ENCODE peak calls at places on chromosomes 6 and 20, in nine cellular contexts. Y is adrenal gland, V is fibroblast of the aortic adventitia, X is Karpas-422, L is WERI-Rb-1, W is SJCRH30, R is brain microvascular endothelial cell, M is H1, G is spleen. F is an unnamed sample.

GRCh38 chr20:23039885-23040508 is 4.9 kb downstream of the SSTR4 start:
- DNase-seq in Y (no peak), V (no peak), X (no peak), L (no peak), W (no peak), R (no peak), M (no peak), G (no peak), F (no peak)

GRCh38 chr6:31094389-31094881 is 17.9 kb downstream of the C6orf15 start:
- DNase-seq in Y (no peak), V (peak), X (no peak), L (peak), W (no peak), R (no peak), M (no peak), G (peak), F (no peak)

GRCh38 chr20:48694466-48694865 is 133.3 kb downstream of the PREX1 start:
- DNase-seq in Y (no peak), V (no peak), X (no peak), L (no peak), W (no peak), R (no peak), M (no peak), G (peak), F (no peak)

GRCh38 chr20:23687986-23688385 is 852 bp downstream of the CST4 start:
- DNase-seq in Y (no peak), V (no peak), X (no peak), L (no peak), W (no peak), R (no peak), M (no peak), G (no peak), F (no peak)

GRCh38 chr6:159084493-159085091 is 39.8 kb upstream of the TAGAP start:
- DNase-seq in Y (no peak), V (peak), X (no peak), L (no peak), W (no peak), R (no peak), M (no peak), G (no peak), F (no peak)

GRCh38 chr20:17759449-17759848 is 59.7 kb downstream of the BANF2 start:
- DNase-seq in Y (no peak), V (peak), X (no peak), L (no peak), W (no peak), R (no peak), M (no peak), G (no peak), F (no peak)

GRCh38 chr6:25942561-25943147 is 12.2 kb upstream of the SLC17A2 start:
- DNase-seq in Y (no peak), V (peak), X (peak), L (no peak), W (peak), R (peak), M (no peak), G (no peak), F (peak)

GRCh38 chr6:105603779-105604592 is 201.1 kb upstream of the PREP start:
- DNase-seq in Y (peak), V (peak), X (no peak), L (no peak), W (no peak), R (no peak), M (no peak), G (no peak), F (no peak)

GRCh38 chr6:158213925-158214674 is 46.0 kb downstream of the GTF2H5 start:
- DNase-seq in Y (peak), V (peak), X (peak), L (peak), W (peak), R (peak), M (no peak), G (peak), F (peak)

GRCh38 chr6:2970753-2971419 is 481 bp downstream of the SERPINB6 start:
- DNase-seq in Y (peak), V (peak), X (no peak), L (peak), W (peak), R (peak), M (no peak), G (peak), F (peak)

GRCh38 chr20:39021748-39022147 is 59.6 kb downstream of the DHX35 start:
- DNase-seq in Y (no peak), V (no peak), X (no peak), L (no peak), W (no peak), R (no peak), M (no peak), G (no peak), F (peak)

GRCh38 chr20:59724457-59725366 is 120.4 kb downstream of the PHACTR3 start:
- DNase-seq in Y (no peak), V (no peak), X (no peak), L (no peak), W (no peak), R (no peak), M (no peak), G (no peak), F (no peak)

GRCh38 chr20:43977252-43977651 is 62.6 kb downstream of the TOX2 start:
- DNase-seq in Y (no peak), V (no peak), X (peak), L (no peak), W (no peak), R (no peak), M (no peak), G (no peak), F (no peak)

GRCh38 chr20:50380697-50381040 is 129.5 kb upstream of the PTPN1 start:
- DNase-seq in Y (peak), V (peak), X (no peak), L (peak), W (peak), R (peak), M (no peak), G (no peak), F (no peak)

GRCh38 chr6:26056583-26057350 is 30.5 kb upstream of the HFE start:
- DNase-seq in Y (peak), V (no peak), X (peak), L (peak), W (peak), R (no peak), M (no peak), G (no peak), F (peak)

GRCh38 chr6:87115402-87116135 is 20.7 kb upstream of the CGA start:
- DNase-seq in Y (no peak), V (no peak), X (no peak), L (no peak), W (no peak), R (no peak), M (no peak), G (no peak), F (peak)

GRCh38 chr6:29797120-29797519 is 30.5 kb upstream of the HLA-G start:
- DNase-seq in Y (peak), V (peak), X (no peak), L (peak), W (no peak), R (peak), M (no peak), G (no peak), F (no peak)

GRCh38 chr6:142307963-142308748 is 6.3 kb downstream of the ADGRG6 start:
- DNase-seq in Y (no peak), V (no peak), X (no peak), L (no peak), W (no peak), R (no peak), M (no peak), G (no peak), F (no peak)

GRCh38 chr6:114169763-114170162 is 173.1 kb downstream of the HS3ST5 start:
- DNase-seq in Y (no peak), V (no peak), X (no peak), L (no peak), W (no peak), R (no peak), M (no peak), G (no peak), F (no peak)

GRCh38 chr6:157879034-157879872 is 56.2 kb downstream of the SNX9 start:
- DNase-seq in Y (no peak), V (no peak), X (no peak), L (no peak), W (no peak), R (no peak), M (no peak), G (no peak), F (peak)

GRCh38 chr6:31728767-31729514 is at the start of gene DDAH2:
- DNase-seq in Y (no peak), V (no peak), X (no peak), L (no peak), W (no peak), R (no peak), M (no peak), G (peak), F (no peak)

GRCh38 chr6:52620055-52620905 is 43.4 kb upstream of the TRAM2 start:
- DNase-seq in Y (no peak), V (no peak), X (no peak), L (no peak), W (no peak), R (no peak), M (no peak), G (no peak), F (no peak)

GRCh38 chr20:58923117-58923712 is 57.8 kb upstream of the NELFCD start:
- DNase-seq in Y (no peak), V (no peak), X (no peak), L (no peak), W (no peak), R (no peak), M (no peak), G (no peak), F (no peak)

GRCh38 chr6:64062960-64063683 is 427.5 kb downstream of the PHF3 start:
- DNase-seq in Y (no peak), V (no peak), X (no peak), L (no peak), W (no peak), R (no peak), M (no peak), G (no peak), F (no peak)

GRCh38 chr6:17866876-17867444 is 120.5 kb downstream of the KIF13A start:
- DNase-seq in Y (no peak), V (no peak), X (no peak), L (no peak), W (peak), R (no peak), M (no peak), G (no peak), F (no peak)

GRCh38 chr6:33313105-33313708 is 671 bp downstream of the TAPBP start:
- DNase-seq in Y (peak), V (no peak), X (peak), L (no peak), W (peak), R (peak), M (no peak), G (peak), F (peak)

GRCh38 chr6:154229796-154230195 is 126.8 kb downstream of the IPCEF1 start:
- DNase-seq in Y (no peak), V (no peak), X (no peak), L (no peak), W (no peak), R (no peak), M (no peak), G (no peak), F (peak)

GRCh38 chr6:108348655-108349349 is 53.9 kb downstream of the AFG1L start:
- DNase-seq in Y (no peak), V (no peak), X (no peak), L (no peak), W (no peak), R (no peak), M (no peak), G (no peak), F (peak)

GRCh38 chr6:73566954-73567591 is 46.2 kb upstream of the EEF1A1 start:
- DNase-seq in Y (peak), V (peak), X (peak), L (no peak), W (no peak), R (peak), M (no peak), G (no peak), F (no peak)

GRCh38 chr6:12849420-12850200 is 133.0 kb downstream of the PHACTR1 start:
- DNase-seq in Y (no peak), V (no peak), X (no peak), L (no peak), W (no peak), R (peak), M (no peak), G (no peak), F (no peak)

GRCh38 chr6:16783485-16783884 is 22.2 kb upstream of the ATXN1 start:
- DNase-seq in Y (no peak), V (no peak), X (no peak), L (no peak), W (no peak), R (no peak), M (no peak), G (no peak), F (no peak)

GRCh38 chr20:57260065-57260958 is 6.1 kb downstream of the BMP7 start:
- DNase-seq in Y (no peak), V (no peak), X (no peak), L (no peak), W (no peak), R (no peak), M (no peak), G (no peak), F (no peak)

GRCh38 chr6:87198496-87198895 is 43.1 kb downstream of the ZNF292 start:
- DNase-seq in Y (no peak), V (peak), X (no peak), L (no peak), W (no peak), R (no peak), M (no peak), G (no peak), F (no peak)

DNA sequence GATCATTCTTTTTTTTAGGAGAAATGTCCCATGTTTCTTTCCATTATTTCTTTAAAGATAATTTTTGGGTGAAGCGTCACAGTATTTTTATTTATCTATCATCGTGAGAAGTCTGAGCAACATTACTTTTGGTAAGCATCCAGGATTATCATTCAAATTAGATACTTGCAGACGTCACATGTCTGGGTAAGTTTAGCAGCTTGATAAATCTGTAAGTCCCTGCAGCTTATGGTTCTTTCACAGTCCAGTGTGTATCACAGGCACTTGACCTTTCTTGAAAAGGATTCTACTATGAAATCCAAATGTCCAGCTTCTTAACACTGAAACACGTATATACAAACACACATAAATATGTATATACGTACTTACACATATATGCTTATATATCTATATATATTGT is 359.4 kb downstream of the ESR1 start:
- DNase-seq in Y (no peak), V (no peak), X (peak), L (no peak), W (no peak), R (no peak), M (no peak), G (no peak), F (no peak)
- H3K4me3 ChIP-seq in Y (no peak), V (no peak), X (peak), L (no peak), W (no peak), R (no peak), M (no peak), G (no peak), F (no peak)

GRCh38 chr20:15139522-15139921 is 802.1 kb upstream of the FLRT3 start:
- DNase-seq in Y (no peak), V (no peak), X (no peak), L (no peak), W (no peak), R (no peak), M (no peak), G (no peak), F (no peak)
- H3K4me3 ChIP-seq in Y (no peak), V (no peak), X (no peak), L (no peak), W (no peak), R (no peak), M (no peak), G (no peak), F (no peak)

DNA sequence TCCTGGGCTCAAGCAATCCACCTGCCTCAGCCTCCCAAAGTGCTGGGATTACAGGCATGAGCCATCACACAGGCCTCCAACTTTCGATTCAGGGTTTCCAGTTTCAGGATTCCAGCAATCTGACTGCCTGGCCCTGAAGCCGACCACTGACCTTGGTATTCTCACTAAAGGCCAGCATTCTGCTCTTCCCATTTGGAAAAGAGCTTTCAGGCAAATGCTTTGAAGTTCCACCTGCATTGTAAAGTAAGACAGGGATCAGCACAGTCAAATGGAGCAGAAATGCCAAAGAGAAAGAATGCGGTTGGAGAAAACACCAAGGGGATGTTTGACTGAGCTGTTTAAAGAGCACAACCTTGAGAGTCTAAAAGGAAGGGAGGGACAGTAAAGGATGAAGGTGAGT is 117.0 kb upstream of the CEP85L start:
- DNase-seq in Y (no peak), V (no peak), X (no peak), L (no peak), W (no peak), R (no peak), M (no peak), G (no peak), F (no peak)
- H3K4me3 ChIP-seq in Y (no peak), V (no peak), X (no peak), L (no peak), W (no peak), R (no peak), M (no peak), G (no peak), F (no peak)

GRCh38 chr20:45339084-45339483 is 9.1 kb downstream of the SDC4 start:
- DNase-seq in Y (no peak), V (no peak), X (no peak), L (no peak), W (no peak), R (no peak), M (no peak), G (no peak), F (no peak)

GRCh38 chr20:45339799-45340198 is 8.4 kb downstream of the SDC4 start:
- DNase-seq in Y (no peak), V (no peak), X (no peak), L (no peak), W (no peak), R (no peak), M (no peak), G (no peak), F (no peak)

GRCh38 chr20:45337367-45338120 is 10.7 kb downstream of the SDC4 start:
- DNase-seq in Y (peak), V (peak), X (no peak), L (no peak), W (peak), R (peak), M (no peak), G (no peak), F (no peak)

GRCh38 chr20:45338121-45339030 is 9.8 kb downstream of the SDC4 start:
- DNase-seq in Y (no peak), V (no peak), X (no peak), L (no peak), W (no peak), R (no peak), M (no peak), G (no peak), F (no peak)

DNA sequence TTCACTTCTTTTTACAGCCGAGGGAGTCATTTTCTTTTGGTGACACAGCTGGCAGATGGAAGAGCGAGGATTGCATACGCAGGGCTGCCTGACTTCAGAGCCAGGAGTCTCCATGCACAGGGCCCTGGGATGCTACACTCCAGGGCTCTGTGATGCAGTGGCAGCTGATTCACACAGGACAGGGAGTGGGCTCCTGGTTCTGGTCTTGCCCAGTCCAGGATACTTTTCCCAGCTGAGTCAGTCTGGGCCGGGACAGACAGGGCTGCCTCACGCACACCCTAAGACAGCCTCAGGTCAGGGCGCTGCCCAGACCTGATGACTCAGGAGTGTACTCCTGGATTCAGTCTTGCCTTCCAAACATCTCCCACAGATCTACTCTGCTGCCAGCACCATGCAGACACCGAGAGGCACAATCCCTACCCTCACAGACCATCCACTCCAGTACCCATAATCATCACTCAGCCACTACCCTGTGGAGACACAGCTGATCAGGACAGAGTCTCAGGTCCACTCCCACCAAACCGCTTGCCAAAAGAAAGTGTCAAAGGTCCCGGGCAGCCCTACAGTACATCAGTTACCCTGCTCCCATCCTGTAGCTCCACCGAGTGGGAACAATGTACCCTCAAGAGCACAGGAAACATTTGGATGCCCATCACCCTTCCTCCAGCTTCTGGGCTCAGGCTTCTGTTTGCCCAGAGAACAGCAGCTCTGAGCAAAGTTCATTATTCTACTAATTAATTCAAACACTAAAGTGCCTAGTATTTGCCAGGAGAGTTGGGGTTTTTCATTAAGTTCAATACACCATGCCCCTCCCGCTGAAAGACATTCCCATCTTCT is 11.5 kb downstream of the SDC4 start:
- DNase-seq in Y (peak), V (peak), X (no peak), L (no peak), W (no peak), R (peak), M (no peak), G (no peak), F (no peak)
- H3K4me3 ChIP-seq in Y (no peak), V (no peak), X (no peak), L (no peak), W (no peak), R (no peak), M (no peak), G (no peak), F (no peak)

DNA sequence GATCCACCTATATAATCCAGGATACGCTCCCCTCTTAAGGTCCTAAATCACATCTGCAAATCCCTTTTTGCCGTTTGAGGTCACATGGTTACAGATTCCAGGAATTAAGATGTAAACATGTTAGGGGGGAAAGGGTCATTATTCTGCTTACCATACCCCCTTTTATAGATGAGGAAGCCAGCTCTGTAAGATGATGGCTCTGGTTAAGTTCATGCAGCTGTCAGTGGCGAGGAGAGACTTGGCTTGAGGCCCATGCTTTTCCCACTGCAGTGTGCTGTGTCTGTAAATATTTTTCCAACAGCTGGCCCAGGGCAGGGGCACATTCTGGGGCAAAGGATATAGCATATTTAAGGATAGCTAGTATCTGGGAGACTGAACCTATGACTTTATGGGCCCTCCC is 114.5 kb downstream of the TNFRSF21 start:
- DNase-seq in Y (no peak), V (peak), X (no peak), L (no peak), W (peak), R (no peak), M (no peak), G (no peak), F (no peak)
- H3K4me3 ChIP-seq in Y (no peak), V (no peak), X (no peak), L (no peak), W (peak), R (no peak), M (no peak), G (no peak), F (no peak)

F was measured in GM12865.